ENCODE peak calls at places on chromosomes 2 and 18, in six cellular contexts. One of them, this sample, is unnamed.

GRCh38 chr2:209145941-209146681 is 277.7 kb upstream of the MAP2 start:
- DNase-seq in GM19239: no peak
- DNase-seq in thyroid gland: no peak
- DNase-seq in mesenteric fat pad: no peak
- DNase-seq in naive thymus-derived CD8-positive, alpha-beta T cell: no peak
- DNase-seq in stimulated activated CD4-positive, alpha-beta T cell treated with anti-CD3 and anti-CD28 coated beads, Interleukin-12 subunit alpha, Interleukin-12 subunit beta, amount 100 ng/mL, for 4 hours: no peak
- DNase-seq in this sample: no peak

GRCh38 chr2:134819334-134819733 is 19.1 kb upstream of the ACMSD start:
- DNase-seq in stimulated activated CD4-positive, alpha-beta T cell treated with anti-CD3 and anti-CD28 coated beads, Interleukin-12 subunit alpha, Interleukin-12 subunit beta, amount 100 ng/mL, for 4 hours: no peak
- DNase-seq in mesenteric fat pad: no peak
- DNase-seq in thyroid gland: no peak
- DNase-seq in GM19239: no peak
- DNase-seq in naive thymus-derived CD8-positive, alpha-beta T cell: no peak
- DNase-seq in this sample: no peak

GRCh38 chr2:26463252-26464207 is 14.4 kb downstream of the OTOF start:
- DNase-seq in mesenteric fat pad: no peak
- DNase-seq in naive thymus-derived CD8-positive, alpha-beta T cell: no peak
- DNase-seq in thyroid gland: no peak
- DNase-seq in stimulated activated CD4-positive, alpha-beta T cell treated with anti-CD3 and anti-CD28 coated beads, Interleukin-12 subunit alpha, Interleukin-12 subunit beta, amount 100 ng/mL, for 4 hours: no peak
- DNase-seq in GM19239: no peak
- DNase-seq in this sample: no peak

GRCh38 chr2:240477916-240478315 is 42.5 kb downstream of the GPC1 start:
- DNase-seq in GM19239: no peak
- DNase-seq in thyroid gland: no peak
- DNase-seq in stimulated activated CD4-positive, alpha-beta T cell treated with anti-CD3 and anti-CD28 coated beads, Interleukin-12 subunit alpha, Interleukin-12 subunit beta, amount 100 ng/mL, for 4 hours: no peak
- DNase-seq in naive thymus-derived CD8-positive, alpha-beta T cell: no peak
- DNase-seq in mesenteric fat pad: no peak
- DNase-seq in this sample: peak; percentile 81

GRCh38 chr2:43293744-43294695 is 67.6 kb upstream of the ZFP36L2 start:
- DNase-seq in naive thymus-derived CD8-positive, alpha-beta T cell: no peak
- DNase-seq in mesenteric fat pad: no peak
- DNase-seq in stimulated activated CD4-positive, alpha-beta T cell treated with anti-CD3 and anti-CD28 coated beads, Interleukin-12 subunit alpha, Interleukin-12 subunit beta, amount 100 ng/mL, for 4 hours: peak; percentile 5
- DNase-seq in thyroid gland: peak; percentile 36
- DNase-seq in GM19239: peak; percentile 77
- DNase-seq in this sample: no peak

GRCh38 chr2:14255135-14255820 is 377.2 kb upstream of the LRATD1 start:
- DNase-seq in mesenteric fat pad: no peak
- DNase-seq in GM19239: no peak
- DNase-seq in thyroid gland: no peak
- DNase-seq in naive thymus-derived CD8-positive, alpha-beta T cell: no peak
- DNase-seq in stimulated activated CD4-positive, alpha-beta T cell treated with anti-CD3 and anti-CD28 coated beads, Interleukin-12 subunit alpha, Interleukin-12 subunit beta, amount 100 ng/mL, for 4 hours: no peak
- DNase-seq in this sample: no peak

GRCh38 chr18:702957-703659 is 9.3 kb downstream of the ENOSF1 start:
- DNase-seq in naive thymus-derived CD8-positive, alpha-beta T cell: no peak
- DNase-seq in GM19239: no peak
- DNase-seq in mesenteric fat pad: no peak
- DNase-seq in stimulated activated CD4-positive, alpha-beta T cell treated with anti-CD3 and anti-CD28 coated beads, Interleukin-12 subunit alpha, Interleukin-12 subunit beta, amount 100 ng/mL, for 4 hours: no peak
- DNase-seq in thyroid gland: no peak
- DNase-seq in this sample: no peak

GRCh38 chr18:36284671-36285295 is 12.7 kb upstream of the FHOD3 start:
- DNase-seq in thyroid gland: peak; percentile 37
- DNase-seq in stimulated activated CD4-positive, alpha-beta T cell treated with anti-CD3 and anti-CD28 coated beads, Interleukin-12 subunit alpha, Interleukin-12 subunit beta, amount 100 ng/mL, for 4 hours: no peak
- DNase-seq in mesenteric fat pad: no peak
- DNase-seq in GM19239: peak; percentile 29
- DNase-seq in naive thymus-derived CD8-positive, alpha-beta T cell: peak; percentile 58
- DNase-seq in this sample: peak; percentile 72

GRCh38 chr18:50194623-50195532 is at the start of gene MYO5B:
- DNase-seq in thyroid gland: peak; percentile 92
- DNase-seq in mesenteric fat pad: no peak
- DNase-seq in GM19239: peak; percentile 80
- DNase-seq in naive thymus-derived CD8-positive, alpha-beta T cell: peak; percentile 54
- DNase-seq in stimulated activated CD4-positive, alpha-beta T cell treated with anti-CD3 and anti-CD28 coated beads, Interleukin-12 subunit alpha, Interleukin-12 subunit beta, amount 100 ng/mL, for 4 hours: peak; percentile 59
- DNase-seq in this sample: peak; percentile 72

GRCh38 chr2:1101982-1102381 is 151.3 kb downstream of the SNTG2 start:
- DNase-seq in GM19239: no peak
- DNase-seq in mesenteric fat pad: no peak
- DNase-seq in stimulated activated CD4-positive, alpha-beta T cell treated with anti-CD3 and anti-CD28 coated beads, Interleukin-12 subunit alpha, Interleukin-12 subunit beta, amount 100 ng/mL, for 4 hours: no peak
- DNase-seq in naive thymus-derived CD8-positive, alpha-beta T cell: no peak
- DNase-seq in thyroid gland: no peak
- DNase-seq in this sample: no peak

GRCh38 chr2:231299267-231299666 is 96.2 kb upstream of the B3GNT7 start:
- DNase-seq in stimulated activated CD4-positive, alpha-beta T cell treated with anti-CD3 and anti-CD28 coated beads, Interleukin-12 subunit alpha, Interleukin-12 subunit beta, amount 100 ng/mL, for 4 hours: no peak
- DNase-seq in GM19239: no peak
- DNase-seq in thyroid gland: no peak
- DNase-seq in naive thymus-derived CD8-positive, alpha-beta T cell: no peak
- DNase-seq in mesenteric fat pad: no peak
- DNase-seq in this sample: no peak

GRCh38 chr2:25996844-25997243 is 14.5 kb upstream of the KIF3C start:
- DNase-seq in mesenteric fat pad: no peak
- DNase-seq in stimulated activated CD4-positive, alpha-beta T cell treated with anti-CD3 and anti-CD28 coated beads, Interleukin-12 subunit alpha, Interleukin-12 subunit beta, amount 100 ng/mL, for 4 hours: no peak
- DNase-seq in naive thymus-derived CD8-positive, alpha-beta T cell: no peak
- DNase-seq in thyroid gland: no peak
- DNase-seq in GM19239: no peak
- DNase-seq in this sample: no peak

GRCh38 chr2:11701831-11702301 is 31.9 kb upstream of the NTSR2 start:
- DNase-seq in stimulated activated CD4-positive, alpha-beta T cell treated with anti-CD3 and anti-CD28 coated beads, Interleukin-12 subunit alpha, Interleukin-12 subunit beta, amount 100 ng/mL, for 4 hours: no peak
- DNase-seq in thyroid gland: no peak
- DNase-seq in naive thymus-derived CD8-positive, alpha-beta T cell: no peak
- DNase-seq in GM19239: no peak
- DNase-seq in mesenteric fat pad: peak; percentile 77
- DNase-seq in this sample: peak; percentile 59

GRCh38 chr2:233266481-233266880 is 15.0 kb downstream of the ATG16L1 start:
- DNase-seq in thyroid gland: no peak
- DNase-seq in GM19239: no peak
- DNase-seq in mesenteric fat pad: no peak
- DNase-seq in stimulated activated CD4-positive, alpha-beta T cell treated with anti-CD3 and anti-CD28 coated beads, Interleukin-12 subunit alpha, Interleukin-12 subunit beta, amount 100 ng/mL, for 4 hours: no peak
- DNase-seq in naive thymus-derived CD8-positive, alpha-beta T cell: no peak
- DNase-seq in this sample: no peak

GRCh38 chr18:13222371-13223281 is 4.1 kb downstream of the LDLRAD4 start:
- DNase-seq in stimulated activated CD4-positive, alpha-beta T cell treated with anti-CD3 and anti-CD28 coated beads, Interleukin-12 subunit alpha, Interleukin-12 subunit beta, amount 100 ng/mL, for 4 hours: no peak
- DNase-seq in GM19239: no peak
- DNase-seq in thyroid gland: peak; percentile 54
- DNase-seq in naive thymus-derived CD8-positive, alpha-beta T cell: no peak
- DNase-seq in mesenteric fat pad: no peak
- DNase-seq in this sample: peak; percentile 54

GRCh38 chr2:121135168-121135853 is 149.7 kb downstream of the TFCP2L1 start:
- DNase-seq in mesenteric fat pad: peak; percentile 14
- DNase-seq in thyroid gland: no peak
- DNase-seq in naive thymus-derived CD8-positive, alpha-beta T cell: no peak
- DNase-seq in stimulated activated CD4-positive, alpha-beta T cell treated with anti-CD3 and anti-CD28 coated beads, Interleukin-12 subunit alpha, Interleukin-12 subunit beta, amount 100 ng/mL, for 4 hours: no peak
- DNase-seq in GM19239: no peak
- DNase-seq in this sample: no peak

GRCh38 chr2:156445311-156446218 is 9.4 kb downstream of the GPD2 start:
- DNase-seq in GM19239: no peak
- DNase-seq in mesenteric fat pad: no peak
- DNase-seq in thyroid gland: no peak
- DNase-seq in naive thymus-derived CD8-positive, alpha-beta T cell: no peak
- DNase-seq in stimulated activated CD4-positive, alpha-beta T cell treated with anti-CD3 and anti-CD28 coated beads, Interleukin-12 subunit alpha, Interleukin-12 subunit beta, amount 100 ng/mL, for 4 hours: no peak
- DNase-seq in this sample: no peak